ENCODE peak calls at places on chromosomes 11 and 22, in ten cellular contexts. P, L, Y, I, C, G, T, K, E and X are unnamed samples. For H3K9me3, the result is how much of the 10 kb centered on the place peaks cover.

GRCh38 chr22:36166518-36167220 is 6.1 kb upstream of the APOL3 start:
- DNase-seq in P (no peak), L (no peak), Y (no peak), I (no peak), C (no peak), G (no peak), T (peak), K (no peak), E (no peak), X (no peak)

GRCh38 chr11:61980783-61981541 is 13.5 kb upstream of the FTH1 start:
- DNase-seq in P (no peak), L (no peak), Y (no peak), I (no peak), C (no peak), G (no peak), T (no peak), K (peak), E (peak), X (peak)

GRCh38 chr22:36027579-36027959 is 1.1 kb downstream of the RBFOX2 start:
- DNase-seq in P (no peak), L (no peak), Y (no peak), I (no peak), C (no peak), G (peak), T (peak), K (no peak), E (peak), X (peak)

GRCh38 chr11:75068559-75068958 is 28.1 kb downstream of the OR2AT4 start:
- DNase-seq in P (no peak), L (no peak), Y (no peak), I (no peak), C (no peak), G (no peak), T (no peak), K (no peak), E (no peak), X (no peak)

GRCh38 chr11:2300936-2301630 is 635 bp downstream of the C11orf21 start:
- DNase-seq in P (no peak), L (peak), Y (no peak), I (no peak), C (no peak), G (no peak), T (peak), K (peak), E (no peak), X (no peak)

GRCh38 chr11:46263120-46263519 is 14.3 kb upstream of the CREB3L1 start:
- DNase-seq in P (no peak), L (no peak), Y (no peak), I (no peak), C (no peak), G (no peak), T (no peak), K (no peak), E (no peak), X (no peak)

GRCh38 chr11:118897721-118898310 is 14.1 kb downstream of the CXCR5 start:
- DNase-seq in P (no peak), L (peak), Y (no peak), I (no peak), C (no peak), G (no peak), T (no peak), K (no peak), E (no peak), X (no peak)

GRCh38 chr22:19579880-19580279 is 55.7 kb upstream of the CLDN5 start:
- DNase-seq in P (no peak), L (no peak), Y (no peak), I (no peak), C (peak), G (no peak), T (no peak), K (no peak), E (no peak), X (no peak)

GRCh38 chr11:75325713-75326438 is 25.6 kb downstream of the ARRB1 start:
- DNase-seq in P (peak), L (peak), Y (no peak), I (peak), C (no peak), G (peak), T (no peak), K (peak), E (peak), X (peak)

GRCh38 chr22:27113211-27114030 is 456.0 kb downstream of the MIAT start:
- DNase-seq in P (peak), L (peak), Y (no peak), I (peak), C (no peak), G (peak), T (no peak), K (no peak), E (peak), X (peak)

GRCh38 chr11:111429066-111429506 is 50.0 kb upstream of the POU2AF1 start:
- DNase-seq in P (no peak), L (no peak), Y (no peak), I (peak), C (peak), G (peak), T (peak), K (no peak), E (peak), X (peak)

GRCh38 chr22:40401532-40401931 is 31.1 kb downstream of the SGSM3 start:
- DNase-seq in P (no peak), L (no peak), Y (no peak), I (no peak), C (no peak), G (no peak), T (peak), K (no peak), E (no peak), X (no peak)

GRCh38 chr22:50256936-50257440 is 4.5 kb downstream of the MAPK12 start:
- DNase-seq in P (no peak), L (no peak), Y (no peak), I (no peak), C (no peak), G (no peak), T (no peak), K (no peak), E (no peak), X (no peak)

GRCh38 chr22:32158712-32159533 is at the start of gene C22orf42:
- DNase-seq in P (no peak), L (no peak), Y (no peak), I (no peak), C (no peak), G (no peak), T (no peak), K (no peak), E (no peak), X (no peak)

GRCh38 chr11:64444838-64445441 is 86.0 kb downstream of the RPS6KA4 start:
- DNase-seq in P (peak), L (no peak), Y (no peak), I (no peak), C (no peak), G (peak), T (no peak), K (no peak), E (no peak), X (no peak)

GRCh38 chr11:123426766-123427165 is 3.3 kb upstream of the GRAMD1B start:
- DNase-seq in P (no peak), L (no peak), Y (no peak), I (no peak), C (no peak), G (no peak), T (no peak), K (no peak), E (no peak), X (no peak)

GRCh38 chr11:60127311-60127811 is 38.9 kb downstream of the MS4A2 start:
- DNase-seq in P (no peak), L (no peak), Y (no peak), I (peak), C (no peak), G (peak), T (no peak), K (no peak), E (no peak), X (no peak)

GRCh38 chr11:76631566-76632308 is 38.8 kb downstream of the LRRC32 start:
- DNase-seq in P (no peak), L (no peak), Y (no peak), I (no peak), C (no peak), G (no peak), T (no peak), K (no peak), E (no peak), X (no peak)

GRCh38 chr11:72738199-72739141 is 13.7 kb downstream of the ARAP1 start:
- DNase-seq in P (no peak), L (peak), Y (no peak), I (no peak), C (no peak), G (peak), T (no peak), K (peak), E (peak), X (peak)

GRCh38 chr11:9691865-9692264 is 28.0 kb downstream of the SWAP70 start:
- DNase-seq in P (peak), L (no peak), Y (no peak), I (no peak), C (no peak), G (peak), T (no peak), K (no peak), E (no peak), X (no peak)

GRCh38 chr22:39820266-39820665 is 73.3 kb downstream of the ENTHD1 start:
- DNase-seq in P (peak), L (no peak), Y (no peak), I (no peak), C (no peak), G (peak), T (no peak), K (no peak), E (no peak), X (peak)

GRCh38 chr22:27247691-27248434 is 553.7 kb downstream of the MN1 start:
- DNase-seq in P (peak), L (peak), Y (no peak), I (no peak), C (no peak), G (peak), T (no peak), K (no peak), E (no peak), X (no peak)

GRCh38 chr22:45548991-45549736 is 46.5 kb downstream of the FBLN1 start:
- DNase-seq in P (peak), L (peak), Y (no peak), I (no peak), C (no peak), G (peak), T (no peak), K (no peak), E (peak), X (no peak)

DNA sequence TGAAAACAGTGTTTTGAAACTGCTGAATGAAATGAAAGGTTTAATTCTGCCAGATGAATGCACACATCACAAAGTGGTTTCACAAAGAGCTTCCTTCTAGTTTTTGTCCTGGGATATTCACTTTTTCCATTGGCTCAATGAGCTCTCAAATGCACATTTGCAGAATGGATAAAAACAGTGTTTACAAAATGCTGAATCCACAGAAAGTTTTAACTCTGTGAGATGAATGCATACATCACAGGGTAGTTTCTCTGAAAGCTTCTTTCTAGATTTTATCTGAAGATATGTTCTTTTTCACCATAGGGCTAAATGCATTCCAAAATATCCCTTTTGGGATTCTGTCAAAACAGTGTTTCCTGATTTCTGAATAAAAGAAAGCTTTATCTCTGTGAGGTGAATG is 237.6 kb downstream of the OR4A5 start:
- DNase-seq in P (no peak), L (no peak), Y (no peak), I (no peak), C (no peak), G (no peak), T (no peak), K (no peak), E (no peak), X (no peak)
- H3K9me3 ChIP-seq in P (under half), L (under half), Y (under half), I (under half), C (under half), G (under half), T (under half), K (under half), E (under half), X (half or more)

GRCh38 chr22:29201722-29202230 is 3.9 kb upstream of the EMID1 start:
- DNase-seq in P (no peak), L (no peak), Y (no peak), I (no peak), C (no peak), G (no peak), T (no peak), K (no peak), E (no peak), X (no peak)

GRCh38 chr22:29200901-29201300 is 4.8 kb upstream of the EMID1 start:
- DNase-seq in P (no peak), L (no peak), Y (no peak), I (no peak), C (no peak), G (no peak), T (no peak), K (no peak), E (no peak), X (no peak)

GRCh38 chr22:29198240-29198639 is 7.5 kb upstream of the EMID1 start:
- DNase-seq in P (no peak), L (no peak), Y (no peak), I (no peak), C (no peak), G (no peak), T (no peak), K (peak), E (no peak), X (no peak)

GRCh38 chr22:29202231-29203192 is 3.2 kb upstream of the EMID1 start:
- DNase-seq in P (peak), L (peak), Y (peak), I (no peak), C (peak), G (no peak), T (no peak), K (no peak), E (no peak), X (no peak)

DNA sequence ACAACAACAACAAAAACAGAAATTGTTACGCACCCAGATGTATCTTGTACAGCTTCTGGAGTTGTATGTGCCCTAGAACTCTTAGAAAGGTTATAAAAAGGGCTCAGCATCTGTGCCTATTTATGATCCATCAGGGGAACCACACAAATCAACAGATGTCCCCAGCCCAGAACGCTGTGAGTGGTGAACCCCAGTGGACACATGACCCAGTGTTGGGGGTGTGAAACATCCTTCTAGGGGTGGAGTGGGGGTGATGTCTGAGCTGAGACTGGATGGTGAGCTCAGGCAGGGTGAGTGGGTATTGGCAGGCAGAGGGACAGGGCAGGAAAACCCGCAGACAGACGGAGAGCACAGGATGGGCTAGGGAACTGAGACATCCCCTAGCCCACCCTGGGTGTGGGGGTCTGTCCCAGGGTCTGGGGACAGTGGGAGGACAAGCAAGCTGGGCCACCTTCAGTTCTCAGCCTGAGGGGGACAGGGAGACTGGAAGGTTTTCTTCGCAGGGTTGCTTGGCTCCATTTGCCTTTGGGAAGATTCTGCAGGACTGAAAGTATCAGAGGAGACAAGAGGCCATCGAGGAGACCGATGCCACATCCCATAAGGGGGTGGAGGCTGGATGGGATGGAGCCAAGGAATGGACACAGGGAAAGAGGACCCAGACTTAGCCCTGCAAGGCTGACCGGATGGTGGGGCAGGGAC is 5.8 kb upstream of the EMID1 start:
- DNase-seq in P (no peak), L (no peak), Y (no peak), I (no peak), C (no peak), G (no peak), T (no peak), K (no peak), E (no peak), X (no peak)
- H3K9me3 ChIP-seq in P (under half), L (under half), Y (under half), I (under half), C (under half), G (under half), T (under half), K (under half), E (under half), X (under half)

GRCh38 chr22:48858121-48858520 is 969.6 kb downstream of the BRD1 start:
- DNase-seq in P (no peak), L (no peak), Y (no peak), I (no peak), C (no peak), G (no peak), T (no peak), K (peak), E (no peak), X (no peak)

GRCh38 chr22:48857202-48857805 is 970.4 kb downstream of the BRD1 start:
- DNase-seq in P (no peak), L (no peak), Y (no peak), I (no peak), C (no peak), G (no peak), T (no peak), K (peak), E (no peak), X (no peak)

GRCh38 chr22:48856308-48856615 is 971.4 kb downstream of the BRD1 start:
- DNase-seq in P (no peak), L (no peak), Y (no peak), I (no peak), C (no peak), G (no peak), T (no peak), K (no peak), E (no peak), X (no peak)

GRCh38 chr22:48860557-48860956 is 967.1 kb downstream of the BRD1 start:
- DNase-seq in P (no peak), L (peak), Y (no peak), I (no peak), C (no peak), G (no peak), T (no peak), K (no peak), E (no peak), X (no peak)

GRCh38 chr22:48858856-48859255 is 968.8 kb downstream of the BRD1 start:
- DNase-seq in P (no peak), L (no peak), Y (no peak), I (no peak), C (no peak), G (no peak), T (no peak), K (no peak), E (no peak), X (no peak)
- H3K9me3 ChIP-seq in P (under half), L (under half), Y (under half), I (under half), C (under half), G (under half), T (under half), K (under half), E (under half), X (under half)

DNA sequence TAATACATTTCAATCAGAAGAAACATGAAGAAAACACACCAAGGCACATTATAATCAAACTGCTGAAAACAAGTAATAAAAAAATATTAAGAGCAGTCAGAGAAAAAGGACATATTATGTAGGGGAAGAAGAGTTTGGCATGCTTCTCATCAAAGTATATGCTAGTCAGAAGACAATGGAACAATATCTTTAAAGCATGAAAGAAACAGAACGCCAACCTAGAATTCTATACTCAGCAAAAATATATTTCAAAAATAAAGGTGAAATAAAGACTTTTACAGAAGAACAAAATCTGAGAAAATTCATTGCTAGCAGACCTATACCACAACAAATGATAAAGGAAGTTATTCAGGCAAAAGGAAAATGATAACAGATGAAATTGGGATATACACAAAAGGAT is 34.6 kb upstream of the ANO1 start:
- DNase-seq in P (no peak), L (no peak), Y (no peak), I (no peak), C (no peak), G (no peak), T (no peak), K (no peak), E (no peak), X (no peak)
- H3K9me3 ChIP-seq in P (under half), L (under half), Y (under half), I (under half), C (under half), G (under half), T (under half), K (under half), E (under half), X (half or more)